ENCODE peak calls at places on chromosome 4, in nine cellular contexts. One of them, this sample, is unnamed.

GRCh38 chr4:25065901-25066610 is 35.3 kb upstream of the LGI2 start:
- DNase-seq in AG04450: no peak
- DNase-seq in fibroblast of lung: no peak
- DNase-seq in right cardiac atrium: no peak
- DNase-seq in A549: no peak
- DNase-seq in ascending aorta: no peak
- DNase-seq in tibial nerve: no peak
- DNase-seq in esophagus squamous epithelium: no peak
- DNase-seq in cardiac muscle cell: no peak
- DNase-seq in this sample: no peak

GRCh38 chr4:149781150-149781549 is 34.5 kb downstream of the IQCM start:
- DNase-seq in ascending aorta: no peak
- DNase-seq in AG04450: peak
- DNase-seq in right cardiac atrium: no peak
- DNase-seq in tibial nerve: no peak
- DNase-seq in A549: no peak
- DNase-seq in fibroblast of lung: peak
- DNase-seq in cardiac muscle cell: no peak
- DNase-seq in esophagus squamous epithelium: no peak
- DNase-seq in this sample: peak

GRCh38 chr4:95877636-95878035 is 37.7 kb downstream of the PDHA2 start:
- DNase-seq in esophagus squamous epithelium: no peak
- DNase-seq in tibial nerve: no peak
- DNase-seq in A549: no peak
- DNase-seq in ascending aorta: no peak
- DNase-seq in right cardiac atrium: no peak
- DNase-seq in fibroblast of lung: no peak
- DNase-seq in cardiac muscle cell: no peak
- DNase-seq in AG04450: no peak
- DNase-seq in this sample: peak

GRCh38 chr4:121736735-121737351 is 28.1 kb downstream of the SMIM43 start:
- DNase-seq in right cardiac atrium: no peak
- DNase-seq in AG04450: no peak
- DNase-seq in ascending aorta: no peak
- DNase-seq in fibroblast of lung: peak
- DNase-seq in tibial nerve: peak
- DNase-seq in esophagus squamous epithelium: no peak
- DNase-seq in A549: peak
- DNase-seq in cardiac muscle cell: peak
- DNase-seq in this sample: no peak

GRCh38 chr4:23789765-23790164 is 100.1 kb downstream of the PPARGC1A start:
- DNase-seq in right cardiac atrium: peak
- DNase-seq in fibroblast of lung: peak
- DNase-seq in ascending aorta: no peak
- DNase-seq in cardiac muscle cell: peak
- DNase-seq in tibial nerve: peak
- DNase-seq in A549: no peak
- DNase-seq in AG04450: no peak
- DNase-seq in esophagus squamous epithelium: no peak
- DNase-seq in this sample: no peak

GRCh38 chr4:174156239-174156826 is 127.1 kb downstream of the FBXO8 start:
- DNase-seq in ascending aorta: no peak
- DNase-seq in esophagus squamous epithelium: no peak
- DNase-seq in AG04450: no peak
- DNase-seq in right cardiac atrium: no peak
- DNase-seq in A549: peak
- DNase-seq in cardiac muscle cell: peak
- DNase-seq in tibial nerve: no peak
- DNase-seq in fibroblast of lung: peak
- DNase-seq in this sample: no peak

GRCh38 chr4:121990489-121990888 is 38.6 kb upstream of the TRPC3 start:
- DNase-seq in tibial nerve: no peak
- DNase-seq in ascending aorta: no peak
- DNase-seq in fibroblast of lung: no peak
- DNase-seq in right cardiac atrium: no peak
- DNase-seq in AG04450: no peak
- DNase-seq in esophagus squamous epithelium: no peak
- DNase-seq in cardiac muscle cell: peak
- DNase-seq in A549: no peak
- DNase-seq in this sample: no peak

GRCh38 chr4:118992149-118992548 is 103.5 kb downstream of the SYNPO2 start:
- DNase-seq in esophagus squamous epithelium: no peak
- DNase-seq in A549: no peak
- DNase-seq in AG04450: no peak
- DNase-seq in cardiac muscle cell: no peak
- DNase-seq in tibial nerve: no peak
- DNase-seq in right cardiac atrium: no peak
- DNase-seq in fibroblast of lung: no peak
- DNase-seq in ascending aorta: no peak
- DNase-seq in this sample: no peak

GRCh38 chr4:145557720-145558119 is 61.5 kb upstream of the MMAA start:
- DNase-seq in right cardiac atrium: peak
- DNase-seq in tibial nerve: peak
- DNase-seq in ascending aorta: no peak
- DNase-seq in AG04450: peak
- DNase-seq in A549: peak
- DNase-seq in fibroblast of lung: peak
- DNase-seq in cardiac muscle cell: peak
- DNase-seq in esophagus squamous epithelium: no peak
- DNase-seq in this sample: no peak

GRCh38 chr4:159787901-159788300 is 685.0 kb downstream of the RAPGEF2 start:
- DNase-seq in A549: no peak
- DNase-seq in ascending aorta: no peak
- DNase-seq in AG04450: no peak
- DNase-seq in right cardiac atrium: no peak
- DNase-seq in tibial nerve: no peak
- DNase-seq in esophagus squamous epithelium: no peak
- DNase-seq in cardiac muscle cell: no peak
- DNase-seq in fibroblast of lung: no peak
- DNase-seq in this sample: no peak

GRCh38 chr4:78121338-78121904 is 64.3 kb downstream of the FRAS1 start:
- DNase-seq in A549: no peak
- DNase-seq in right cardiac atrium: peak
- DNase-seq in tibial nerve: no peak
- DNase-seq in fibroblast of lung: no peak
- DNase-seq in esophagus squamous epithelium: no peak
- DNase-seq in AG04450: no peak
- DNase-seq in ascending aorta: no peak
- DNase-seq in cardiac muscle cell: peak
- DNase-seq in this sample: no peak

GRCh38 chr4:107366900-107367299 is 330.8 kb upstream of the DKK2 start:
- DNase-seq in ascending aorta: no peak
- DNase-seq in esophagus squamous epithelium: no peak
- DNase-seq in right cardiac atrium: no peak
- DNase-seq in A549: no peak
- DNase-seq in AG04450: no peak
- DNase-seq in cardiac muscle cell: no peak
- DNase-seq in tibial nerve: no peak
- DNase-seq in fibroblast of lung: no peak
- DNase-seq in this sample: no peak

GRCh38 chr4:5206391-5206790 is 155.1 kb downstream of the STK32B start:
- DNase-seq in AG04450: peak
- DNase-seq in right cardiac atrium: no peak
- DNase-seq in cardiac muscle cell: no peak
- DNase-seq in fibroblast of lung: peak
- DNase-seq in tibial nerve: peak
- DNase-seq in ascending aorta: no peak
- DNase-seq in A549: no peak
- DNase-seq in esophagus squamous epithelium: no peak
- DNase-seq in this sample: no peak
- H3K27ac ChIP-seq in AG04450: no peak
- H3K27ac ChIP-seq in right cardiac atrium: no peak
- H3K27ac ChIP-seq in cardiac muscle cell: no peak
- H3K27ac ChIP-seq in fibroblast of lung: no peak
- H3K27ac ChIP-seq in tibial nerve: no peak
- H3K27ac ChIP-seq in ascending aorta: no peak
- H3K27ac ChIP-seq in A549: no peak
- H3K27ac ChIP-seq in esophagus squamous epithelium: peak
- H3K27ac ChIP-seq in this sample: no peak

DNA sequence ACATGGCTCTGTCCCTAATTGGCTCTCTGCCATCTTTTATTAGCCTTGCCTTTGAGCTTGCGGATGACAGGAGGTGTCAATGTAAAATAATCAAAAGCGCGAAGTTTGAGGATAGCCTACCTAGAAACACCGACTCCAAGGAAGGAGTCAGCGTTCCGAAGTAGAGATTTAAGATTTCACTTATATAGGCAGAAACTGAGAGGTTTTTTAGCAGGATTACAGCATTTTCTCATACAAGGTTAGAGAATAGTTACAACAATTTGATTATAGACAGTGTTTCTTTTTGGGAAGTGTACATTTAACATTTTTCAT is 499 bp upstream of the NFXL1 start:
- DNase-seq in A549: no peak
- DNase-seq in esophagus squamous epithelium: no peak
- DNase-seq in cardiac muscle cell: no peak
- DNase-seq in fibroblast of lung: no peak
- DNase-seq in AG04450: no peak
- DNase-seq in tibial nerve: no peak
- DNase-seq in right cardiac atrium: no peak
- DNase-seq in ascending aorta: no peak
- DNase-seq in this sample: no peak
- H3K27ac ChIP-seq in A549: peak
- H3K27ac ChIP-seq in esophagus squamous epithelium: peak
- H3K27ac ChIP-seq in cardiac muscle cell: no peak
- H3K27ac ChIP-seq in fibroblast of lung: no peak
- H3K27ac ChIP-seq in AG04450: no peak
- H3K27ac ChIP-seq in tibial nerve: no peak
- H3K27ac ChIP-seq in right cardiac atrium: no peak
- H3K27ac ChIP-seq in ascending aorta: peak
- H3K27ac ChIP-seq in this sample: no peak

GRCh38 chr4:175531405-175532091 is 280.5 kb downstream of the GPM6A start:
- DNase-seq in AG04450: peak
- DNase-seq in ascending aorta: no peak
- DNase-seq in A549: peak
- DNase-seq in fibroblast of lung: peak
- DNase-seq in right cardiac atrium: no peak
- DNase-seq in cardiac muscle cell: no peak
- DNase-seq in tibial nerve: no peak
- DNase-seq in esophagus squamous epithelium: no peak
- DNase-seq in this sample: no peak

GRCh38 chr4:175539498-175539897 is 272.6 kb downstream of the GPM6A start:
- DNase-seq in esophagus squamous epithelium: no peak
- DNase-seq in ascending aorta: no peak
- DNase-seq in tibial nerve: no peak
- DNase-seq in fibroblast of lung: no peak
- DNase-seq in A549: no peak
- DNase-seq in cardiac muscle cell: no peak
- DNase-seq in AG04450: no peak
- DNase-seq in right cardiac atrium: no peak
- DNase-seq in this sample: no peak

GRCh38 chr4:175540151-175540550 is 271.9 kb downstream of the GPM6A start:
- DNase-seq in ascending aorta: no peak
- DNase-seq in esophagus squamous epithelium: no peak
- DNase-seq in tibial nerve: no peak
- DNase-seq in A549: no peak
- DNase-seq in AG04450: no peak
- DNase-seq in fibroblast of lung: no peak
- DNase-seq in cardiac muscle cell: no peak
- DNase-seq in right cardiac atrium: no peak
- DNase-seq in this sample: no peak

GRCh38 chr4:175540732-175541131 is 271.3 kb downstream of the GPM6A start:
- DNase-seq in AG04450: no peak
- DNase-seq in cardiac muscle cell: no peak
- DNase-seq in esophagus squamous epithelium: no peak
- DNase-seq in tibial nerve: no peak
- DNase-seq in A549: no peak
- DNase-seq in fibroblast of lung: no peak
- DNase-seq in right cardiac atrium: no peak
- DNase-seq in ascending aorta: no peak
- DNase-seq in this sample: no peak

GRCh38 chr4:175536852-175537453 is 275.1 kb downstream of the GPM6A start:
- DNase-seq in AG04450: peak
- DNase-seq in right cardiac atrium: no peak
- DNase-seq in cardiac muscle cell: peak
- DNase-seq in ascending aorta: no peak
- DNase-seq in A549: peak
- DNase-seq in esophagus squamous epithelium: no peak
- DNase-seq in fibroblast of lung: peak
- DNase-seq in tibial nerve: no peak
- DNase-seq in this sample: no peak
- H3K27ac ChIP-seq in AG04450: no peak
- H3K27ac ChIP-seq in right cardiac atrium: no peak
- H3K27ac ChIP-seq in cardiac muscle cell: no peak
- H3K27ac ChIP-seq in ascending aorta: no peak
- H3K27ac ChIP-seq in A549: peak
- H3K27ac ChIP-seq in esophagus squamous epithelium: no peak
- H3K27ac ChIP-seq in fibroblast of lung: no peak
- H3K27ac ChIP-seq in tibial nerve: no peak
- H3K27ac ChIP-seq in this sample: no peak

GRCh38 chr4:109798866-109799265 is 2.9 kb downstream of the CFI start:
- DNase-seq in fibroblast of lung: no peak
- DNase-seq in AG04450: no peak
- DNase-seq in A549: no peak
- DNase-seq in cardiac muscle cell: no peak
- DNase-seq in tibial nerve: no peak
- DNase-seq in right cardiac atrium: no peak
- DNase-seq in esophagus squamous epithelium: no peak
- DNase-seq in ascending aorta: no peak
- DNase-seq in this sample: no peak

GRCh38 chr4:109801895-109802319 is at the start of gene CFI:
- DNase-seq in esophagus squamous epithelium: no peak
- DNase-seq in right cardiac atrium: no peak
- DNase-seq in fibroblast of lung: peak
- DNase-seq in cardiac muscle cell: no peak
- DNase-seq in A549: no peak
- DNase-seq in AG04450: no peak
- DNase-seq in ascending aorta: no peak
- DNase-seq in tibial nerve: no peak
- DNase-seq in this sample: no peak

GRCh38 chr4:109803924-109804571 is 2.2 kb upstream of the CFI start:
- DNase-seq in ascending aorta: no peak
- DNase-seq in AG04450: no peak
- DNase-seq in right cardiac atrium: no peak
- DNase-seq in A549: peak
- DNase-seq in tibial nerve: no peak
- DNase-seq in cardiac muscle cell: peak
- DNase-seq in fibroblast of lung: peak
- DNase-seq in esophagus squamous epithelium: no peak
- DNase-seq in this sample: no peak

DNA sequence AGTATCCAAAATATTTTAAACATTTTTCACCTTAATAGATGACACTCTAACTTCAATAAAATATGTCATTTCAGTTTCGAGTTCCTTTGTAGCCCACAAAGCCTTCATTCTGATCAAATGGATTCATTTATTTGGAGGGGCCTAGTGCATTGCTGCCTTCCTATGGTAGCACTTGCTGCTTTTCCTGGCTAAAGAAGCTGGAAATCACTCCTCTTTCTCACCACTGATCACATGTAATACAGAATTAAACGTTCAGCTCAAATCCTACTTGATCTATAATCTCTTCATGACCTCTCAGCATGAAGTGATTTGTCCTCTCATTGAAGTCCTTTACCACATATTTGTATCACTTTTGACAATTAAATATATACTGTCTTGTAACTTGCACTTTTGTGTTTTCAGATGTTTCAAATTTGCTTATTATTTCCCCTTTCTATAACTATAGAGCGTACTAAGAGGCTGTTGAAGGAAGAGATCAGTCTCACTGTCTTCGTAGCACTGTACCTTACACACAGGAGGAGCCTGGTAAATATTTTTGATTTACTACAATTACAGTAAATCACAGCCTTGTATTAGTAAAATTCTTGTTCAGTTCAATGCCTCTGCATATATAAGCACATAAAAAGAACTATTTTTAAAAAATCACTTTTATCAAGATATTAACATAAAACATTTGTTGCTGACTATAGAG is 555 bp downstream of the CFI start:
- DNase-seq in AG04450: no peak
- DNase-seq in tibial nerve: no peak
- DNase-seq in fibroblast of lung: no peak
- DNase-seq in right cardiac atrium: no peak
- DNase-seq in cardiac muscle cell: no peak
- DNase-seq in A549: no peak
- DNase-seq in esophagus squamous epithelium: no peak
- DNase-seq in ascending aorta: no peak
- DNase-seq in this sample: no peak
- H3K27ac ChIP-seq in AG04450: no peak
- H3K27ac ChIP-seq in tibial nerve: no peak
- H3K27ac ChIP-seq in fibroblast of lung: no peak
- H3K27ac ChIP-seq in right cardiac atrium: no peak
- H3K27ac ChIP-seq in cardiac muscle cell: no peak
- H3K27ac ChIP-seq in A549: no peak
- H3K27ac ChIP-seq in esophagus squamous epithelium: peak
- H3K27ac ChIP-seq in ascending aorta: no peak
- H3K27ac ChIP-seq in this sample: no peak